ENCODE peak calls at places on chromosomes 13 and 19, in five cellular contexts. E, N, T, K and H are unnamed samples.

GRCh38 chr19:1304197-1304924 is 18.7 kb downstream of the EFNA2 start:
- DNase-seq in E (no peak), N (no peak), T (no peak), K (no peak), H (no peak)

GRCh38 chr13:110263906-110264305 is 43.1 kb downstream of the COL4A1 start:
- DNase-seq in E (no peak), N (no peak), T (peak; percentile 69), K (no peak), H (peak; percentile 70)

GRCh38 chr13:48070942-48071341 is 24.0 kb downstream of the MED4 start:
- DNase-seq in E (no peak), N (no peak), T (no peak), K (no peak), H (no peak)

GRCh38 chr13:96025283-96025682 is 27.9 kb downstream of the UGGT2 start:
- DNase-seq in E (peak; percentile 4), N (no peak), T (no peak), K (no peak), H (no peak)

GRCh38 chr13:45728759-45729158 is 26.6 kb downstream of the CBY2 start:
- DNase-seq in E (no peak), N (no peak), T (no peak), K (peak; percentile 16), H (no peak)

GRCh38 chr19:35123573-35123972 is 8.0 kb downstream of the FXYD3 start:
- DNase-seq in E (peak; percentile 59), N (no peak), T (peak; percentile 88), K (no peak), H (no peak)

GRCh38 chr19:37902668-37903067 is 3.7 kb downstream of the WDR87 start:
- DNase-seq in E (peak; percentile 86), N (peak; percentile 85), T (peak; percentile 82), K (peak; percentile 91), H (peak; percentile 91)

GRCh38 chr19:1754651-1755466 is 1.6 kb downstream of the ONECUT3 start:
- DNase-seq in E (peak; percentile 31), N (no peak), T (no peak), K (peak; percentile 39), H (no peak)

GRCh38 chr19:39246951-39247669 is 1.5 kb downstream of the IFNL4 start:
- DNase-seq in E (peak; percentile 34), N (no peak), T (no peak), K (peak; percentile 58), H (no peak)

GRCh38 chr19:23382955-23383354 is 12.3 kb downstream of the ZNF91 start:
- DNase-seq in E (no peak), N (no peak), T (no peak), K (no peak), H (no peak)

GRCh38 chr13:26168276-26168814 is 53.8 kb downstream of the RNF6 start:
- DNase-seq in E (peak; percentile 40), N (no peak), T (no peak), K (no peak), H (no peak)

GRCh38 chr19:4390862-4391693 is 9.3 kb downstream of the SH3GL1 start:
- DNase-seq in E (peak; percentile 55), N (no peak), T (peak; percentile 43), K (no peak), H (no peak)

GRCh38 chr19:18306903-18307681 is 15.8 kb downstream of the LSM4 start:
- DNase-seq in E (no peak), N (no peak), T (no peak), K (peak; percentile 78), H (no peak)

GRCh38 chr19:7545904-7546303 is 10.4 kb downstream of the PNPLA6 start:
- DNase-seq in E (no peak), N (no peak), T (no peak), K (peak; percentile 70), H (no peak)

GRCh38 chr13:35599385-35599784 is 122.9 kb upstream of the MAB21L1 start:
- DNase-seq in E (peak; percentile 9), N (no peak), T (no peak), K (no peak), H (no peak)

GRCh38 chr19:11261902-11262839 is at the start of gene DOCK6:
- DNase-seq in E (peak; percentile 61), N (no peak), T (peak; percentile 64), K (peak; percentile 54), H (no peak)
- TF ChIP-seq CTCF in E (peak; percentile 21), N (no peak), T (peak; percentile 21), K (peak; percentile 39), H (peak; percentile 56)

GRCh38 chr13:73225983-73226382 is 167.2 kb downstream of the KLF5 start:
- DNase-seq in E (no peak), N (no peak), T (no peak), K (no peak), H (no peak)
- TF ChIP-seq CTCF in E (no peak), N (no peak), T (no peak), K (no peak), H (no peak)

GRCh38 chr19:49213791-49214190 is 56.2 kb downstream of the TRPM4 start:
- DNase-seq in E (no peak), N (no peak), T (no peak), K (no peak), H (no peak)
- TF ChIP-seq CTCF in E (peak; percentile 10), N (no peak), T (no peak), K (no peak), H (peak; percentile 11)

GRCh38 chr19:49684251-49684982 is 5.0 kb upstream of the ADM5 start:
- DNase-seq in E (no peak), N (no peak), T (peak; percentile 41), K (peak; percentile 15), H (no peak)
- TF ChIP-seq CTCF in E (peak; percentile 33), N (no peak), T (peak; percentile 25), K (peak; percentile 30), H (peak; percentile 30)

GRCh38 chr19:51040151-51040550 is 5.3 kb upstream of the KLK12 start:
- DNase-seq in E (no peak), N (no peak), T (no peak), K (no peak), H (no peak)

GRCh38 chr19:51047031-51047335 is 12.2 kb upstream of the KLK12 start:
- DNase-seq in E (no peak), N (no peak), T (no peak), K (no peak), H (no peak)

GRCh38 chr19:51043497-51043896 is 8.7 kb upstream of the KLK12 start:
- DNase-seq in E (no peak), N (no peak), T (no peak), K (no peak), H (no peak)

GRCh38 chr19:51044327-51044726 is 9.5 kb upstream of the KLK12 start:
- DNase-seq in E (no peak), N (no peak), T (no peak), K (no peak), H (no peak)
- TF ChIP-seq CTCF in E (no peak), N (no peak), T (no peak), K (no peak), H (no peak)

GRCh38 chr19:50547385-50548190 is 20.6 kb downstream of the LRRC4B start:
- DNase-seq in E (no peak), N (no peak), T (no peak), K (no peak), H (no peak)
- TF ChIP-seq CTCF in E (no peak), N (no peak), T (peak; percentile 14), K (no peak), H (no peak)

GRCh38 chr13:112740502-112741131 is 50.8 kb downstream of the ATP11A start:
- DNase-seq in E (peak; percentile 83), N (peak; percentile 50), T (peak; percentile 89), K (no peak), H (no peak)

GRCh38 chr13:112738606-112739005 is 48.8 kb downstream of the ATP11A start:
- DNase-seq in E (no peak), N (no peak), T (no peak), K (no peak), H (no peak)

GRCh38 chr13:112735791-112736190 is 46.0 kb downstream of the ATP11A start:
- DNase-seq in E (no peak), N (no peak), T (no peak), K (no peak), H (no peak)

GRCh38 chr13:112734696-112735547 is 45.1 kb downstream of the ATP11A start:
- DNase-seq in E (peak; percentile 45), N (no peak), T (no peak), K (no peak), H (no peak)

DNA sequence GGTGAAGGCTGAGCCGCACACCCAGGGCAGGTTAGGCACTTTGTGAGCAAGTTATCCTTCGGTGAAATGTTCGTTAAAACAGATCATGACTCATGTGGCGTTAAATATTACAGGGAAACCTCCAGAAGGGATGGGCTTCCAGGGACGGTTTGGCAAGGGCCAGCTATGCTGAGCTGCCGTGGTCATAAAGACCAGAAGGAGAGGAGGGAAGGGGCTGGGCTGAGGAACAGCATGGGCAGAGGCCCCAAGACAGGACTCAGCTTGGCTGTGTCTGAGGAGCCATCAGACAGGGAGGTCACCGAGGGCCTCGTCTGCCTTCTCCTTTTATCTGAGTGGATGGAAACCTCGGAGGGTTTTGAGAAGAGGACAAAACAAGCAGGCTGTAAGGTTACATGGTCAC is 47.5 kb downstream of the ATP11A start:
- DNase-seq in E (no peak), N (no peak), T (no peak), K (no peak), H (no peak)
- TF ChIP-seq CTCF in E (no peak), N (no peak), T (no peak), K (no peak), H (no peak)

DNA sequence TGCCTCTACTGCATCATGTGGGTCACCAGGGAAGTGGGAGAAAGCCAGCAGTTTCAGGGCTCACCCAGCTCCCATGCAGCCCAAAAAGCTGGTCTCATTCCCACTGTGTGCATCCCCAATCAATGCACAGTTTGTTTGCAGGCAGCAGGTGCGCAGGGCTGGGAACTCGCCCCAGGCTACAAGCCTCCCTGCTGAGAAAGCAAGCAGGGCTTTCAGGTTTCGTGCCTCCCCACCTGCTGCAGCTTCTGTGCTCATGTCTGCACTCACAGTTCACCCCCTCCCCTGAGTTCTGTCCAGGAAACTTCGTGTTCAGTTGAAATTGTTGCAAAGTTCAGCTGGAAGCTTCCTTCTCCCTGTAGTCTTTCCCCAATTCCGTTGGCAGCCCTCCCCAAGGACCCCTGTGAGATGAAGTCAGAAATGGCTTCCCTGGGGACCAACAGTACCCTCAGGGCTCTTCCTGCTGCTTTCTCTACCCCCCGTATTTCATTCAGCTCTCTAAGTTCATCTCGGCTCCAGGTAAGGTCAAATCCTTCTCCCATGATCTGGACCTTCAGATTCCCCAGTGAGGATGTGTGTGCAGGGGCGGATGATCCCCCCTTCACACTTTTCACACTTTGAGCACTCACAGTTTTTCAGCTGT is 10.3 kb upstream of the KLK3 start:
- DNase-seq in E (no peak), N (no peak), T (no peak), K (no peak), H (no peak)
- TF ChIP-seq CTCF in E (no peak), N (no peak), T (no peak), K (no peak), H (no peak)

GRCh38 chr13:91066745-91067144 is 280.7 kb upstream of the MIR17HG start:
- DNase-seq in E (no peak), N (no peak), T (no peak), K (no peak), H (no peak)
- TF ChIP-seq CTCF in E (no peak), N (no peak), T (no peak), K (no peak), H (no peak)